ENCODE peak calls at places on chromosome 16, in six cellular contexts. A is mesendoderm, T is mesenchymal stem cell, C is IMR-90, N is trophoblast cell, S is H1. X is an unnamed sample.

GRCh38 chr16:30349695-30350094 is 5.4 kb downstream of the CD2BP2 start:
- DNase-seq in T (no peak), C (no peak), N (no peak), S (no peak), A (no peak), X (no peak)

GRCh38 chr16:50539822-50540710 is 8.1 kb upstream of the NKD1 start:
- DNase-seq in S (no peak), A (peak), N (no peak), T (no peak), C (no peak), X (no peak)

GRCh38 chr16:79912592-79913310 is 312.2 kb upstream of the MAF start:
- DNase-seq in T (no peak), C (no peak), A (peak), S (no peak), N (peak), X (no peak)

GRCh38 chr16:35909351-35909954 is 2450.0 kb downstream of the TP53TG3F start:
- DNase-seq in A (no peak), T (no peak), C (no peak), S (no peak), N (no peak), X (no peak)

GRCh38 chr16:17213974-17214373 is 256.8 kb downstream of the XYLT1 start:
- DNase-seq in S (no peak), A (no peak), C (no peak), N (no peak), T (no peak), X (no peak)

GRCh38 chr16:28186752-28187151 is 25.0 kb downstream of the XPO6 start:
- DNase-seq in A (no peak), N (no peak), C (peak), S (no peak), T (peak), X (no peak)

GRCh38 chr16:10846213-10846998 is 27.8 kb upstream of the TVP23A start:
- DNase-seq in T (no peak), A (no peak), S (no peak), N (no peak), C (no peak), X (no peak)

GRCh38 chr16:86022381-86022960 is 123.5 kb downstream of the IRF8 start:
- DNase-seq in C (no peak), T (no peak), N (no peak), S (no peak), A (peak), X (no peak)

DNA sequence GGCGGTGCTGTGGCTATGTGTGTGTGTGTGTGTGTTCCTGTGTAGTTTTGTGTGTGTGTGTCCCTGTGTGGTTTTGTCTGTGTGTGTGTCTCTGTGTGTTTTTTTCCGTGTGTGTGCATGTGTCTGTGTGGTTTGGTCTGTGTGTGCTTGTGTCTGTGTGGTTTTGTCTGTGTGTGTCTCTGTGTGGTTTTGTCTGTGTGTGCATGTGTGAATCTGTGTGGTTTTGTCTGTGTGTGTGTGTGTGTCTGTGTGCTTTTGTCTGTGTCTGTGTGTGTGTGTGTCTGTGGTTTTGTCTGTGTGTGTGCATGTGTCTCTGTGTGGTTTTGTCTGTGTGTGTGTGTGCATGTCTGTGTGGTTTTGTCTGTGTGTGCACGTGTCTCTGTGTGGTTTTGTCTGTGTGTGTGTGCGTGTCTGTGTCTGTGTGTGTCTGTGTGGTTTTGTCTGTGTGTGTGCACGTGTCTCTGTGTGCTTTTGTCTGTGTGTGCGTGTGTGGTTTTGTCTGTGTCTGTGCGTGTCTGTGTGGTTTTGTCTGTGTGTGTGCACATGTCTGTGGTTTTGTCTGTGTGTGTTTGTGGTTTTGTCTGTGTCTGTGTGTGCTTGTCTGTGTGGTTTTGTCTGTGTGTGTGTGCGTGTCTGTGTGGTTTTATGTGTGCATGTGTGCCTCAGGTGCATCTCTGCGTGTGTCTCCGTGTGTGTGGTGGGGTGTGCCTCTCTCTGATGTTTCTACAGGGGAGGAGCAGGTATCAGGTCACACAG is 62.3 kb downstream of the ZDHHC7 start:
- DNase-seq in A (no peak), T (no peak), S (no peak), C (no peak), N (no peak), X (no peak)
- H4K8ac ChIP-seq in A (no peak), T (no peak), S (no peak), C (no peak), N (no peak), X (no peak)

DNA sequence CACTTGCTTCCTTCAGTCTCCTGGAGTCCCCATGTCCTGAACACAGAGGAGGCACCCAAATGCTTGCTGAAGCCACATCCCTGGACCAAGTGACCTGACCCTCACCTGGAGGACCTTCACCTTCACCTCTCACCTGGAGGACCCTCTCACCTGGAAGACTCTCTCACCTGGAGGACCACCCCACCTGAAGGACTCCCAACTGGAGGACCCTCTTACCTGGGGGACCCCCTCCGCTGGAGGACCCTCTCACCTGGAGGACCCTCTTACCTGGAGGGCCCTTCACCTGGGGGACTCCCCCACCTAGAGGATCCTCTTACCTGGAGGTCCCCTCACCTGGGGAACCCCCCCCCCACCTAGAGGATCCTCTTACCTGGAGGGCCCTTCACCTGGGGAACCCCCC is 573 bp upstream of the CDK10 start:
- DNase-seq in C (no peak), A (no peak), T (no peak), N (no peak), S (no peak), X (no peak)
- H3K4me3 ChIP-seq in C (no peak), A (peak), T (no peak), N (no peak), S (no peak), X (peak)

DNA sequence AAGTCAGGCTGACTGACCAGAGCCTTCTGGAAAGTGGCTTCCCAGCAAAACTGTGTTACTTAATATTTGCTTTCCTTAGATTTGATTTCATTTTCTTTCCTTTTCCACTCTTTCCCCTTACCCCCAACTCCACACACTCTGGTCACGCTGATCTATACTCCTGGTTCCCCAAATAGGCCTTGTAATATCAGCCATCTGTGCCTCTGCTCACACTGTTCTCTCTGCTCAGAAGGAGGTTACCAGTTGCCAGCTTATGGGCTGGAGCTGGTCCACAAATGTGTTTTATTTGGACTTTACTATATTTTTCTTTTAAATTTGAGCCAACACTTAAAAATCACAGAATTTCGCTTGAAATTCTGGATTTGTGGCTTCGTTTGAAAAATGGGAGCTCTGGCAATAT is 11.3 kb downstream of the ANKS4B start:
- DNase-seq in N (no peak), T (no peak), A (no peak), S (peak), C (no peak), X (no peak)
- H4K8ac ChIP-seq in N (no peak), T (no peak), A (no peak), S (no peak), C (no peak), X (no peak)

GRCh38 chr16:67199808-67200198 is 872 bp downstream of the ELMO3 start:
- DNase-seq in C (no peak), T (no peak), N (no peak), A (peak), S (peak), X (no peak)
- H3K4me3 ChIP-seq in C (no peak), T (no peak), N (peak), A (peak), S (peak), X (no peak)

GRCh38 chr16:87563714-87564523 is 38.4 kb upstream of the JPH3 start:
- DNase-seq in S (no peak), N (no peak), C (no peak), A (no peak), T (no peak), X (no peak)
- H4K8ac ChIP-seq in S (no peak), N (no peak), C (no peak), A (no peak), T (no peak), X (peak)

DNA sequence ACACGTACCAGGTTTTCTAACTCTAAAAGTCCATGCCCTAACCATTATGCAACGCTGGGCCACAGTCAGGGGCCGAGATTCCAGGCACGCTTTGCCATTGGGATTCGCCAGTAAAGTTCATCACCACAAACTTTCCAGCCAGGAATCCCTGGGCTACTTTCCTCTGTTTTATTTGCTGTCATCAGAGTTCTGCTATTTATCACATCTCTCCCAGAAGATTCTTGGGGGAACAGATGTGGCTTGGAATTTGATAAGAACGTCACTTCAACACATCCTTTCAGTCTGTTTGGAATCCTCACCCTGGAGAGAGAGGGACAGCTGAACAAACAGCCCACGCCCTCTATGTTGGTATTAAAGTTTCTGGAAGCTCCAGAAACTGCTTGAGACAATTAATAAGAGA is 109.6 kb upstream of the CACNG3 start:
- DNase-seq in N (no peak), T (peak), A (peak), C (no peak), S (no peak), X (no peak)
- H3K4me3 ChIP-seq in N (no peak), T (no peak), A (no peak), C (no peak), S (no peak), X (no peak)

GRCh38 chr16:81524382-81524781 is 79.8 kb downstream of the CMIP start:
- DNase-seq in S (no peak), C (no peak), A (no peak), T (no peak), N (peak), X (no peak)
- H4K8ac ChIP-seq in S (no peak), C (no peak), A (no peak), T (no peak), N (no peak), X (no peak)

GRCh38 chr16:54843424-54843750 is 87.3 kb upstream of the IRX5 start:
- DNase-seq in T (no peak), A (no peak), N (peak), S (no peak), C (no peak), X (no peak)
- H3K4me3 ChIP-seq in T (no peak), A (no peak), N (no peak), S (no peak), C (no peak), X (no peak)

DNA sequence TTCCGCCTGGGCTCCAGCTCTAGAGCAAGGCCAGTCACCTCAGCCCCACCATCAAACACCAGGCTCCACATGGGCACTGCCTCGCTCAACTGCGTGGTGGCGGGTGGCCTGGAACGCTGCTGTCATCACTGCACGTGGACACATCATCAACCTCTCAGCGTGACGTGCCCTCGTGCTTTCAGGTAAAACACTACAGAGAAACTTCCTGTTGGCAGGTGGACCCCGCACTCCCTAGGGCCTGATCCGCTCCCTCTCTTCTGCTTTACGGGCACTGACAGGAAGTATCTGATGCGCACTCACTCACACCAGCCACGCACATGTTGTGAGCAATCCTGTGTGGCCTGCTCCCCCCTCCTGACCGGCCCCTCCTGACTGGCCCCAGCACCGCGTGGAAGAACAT is 87.4 kb downstream of the ANKRD11 start:
- DNase-seq in T (no peak), C (no peak), N (no peak), S (no peak), A (no peak), X (no peak)
- H4K8ac ChIP-seq in T (peak), C (no peak), N (no peak), S (no peak), A (no peak), X (peak)